ENCODE peak calls at places on chromosomes 11 and 22, in five cellular contexts. K, N, T, E and X are unnamed samples.

GRCh38 chr11:13283636-13284035 is 6.0 kb downstream of the BMAL1 start:
- DNase-seq in K (no peak), N (no peak), T (no peak), E (no peak), X (no peak)

GRCh38 chr11:59614277-59615131 is 1.1 kb downstream of the OSBP start:
- DNase-seq in K (no peak), N (no peak), T (no peak), E (no peak), X (no peak)

GRCh38 chr22:49016909-49017768 is 810.5 kb downstream of the BRD1 start:
- DNase-seq in K (no peak), N (no peak), T (no peak), E (no peak), X (no peak)

GRCh38 chr11:116192509-116193206 is 580.1 kb downstream of the BUD13 start:
- DNase-seq in K (no peak), N (no peak), T (no peak), E (no peak), X (no peak)

GRCh38 chr22:20610757-20611156 is 103.3 kb downstream of the MED15 start:
- DNase-seq in K (no peak), N (no peak), T (no peak), E (no peak), X (no peak)

GRCh38 chr11:118929496-118930151 is 3.9 kb upstream of the BCL9L start:
- DNase-seq in K (no peak), N (peak; percentile 91), T (peak; percentile 90), E (no peak), X (no peak)

GRCh38 chr11:6565988-6566703 is 37.3 kb downstream of the RRP8 start:
- DNase-seq in K (no peak), N (no peak), T (no peak), E (no peak), X (no peak)

GRCh38 chr11:126391970-126392637 is 36.6 kb downstream of the ST3GAL4 start:
- DNase-seq in K (no peak), N (no peak), T (peak; percentile 90), E (no peak), X (no peak)

GRCh38 chr11:115217726-115218311 is 286.4 kb downstream of the CADM1 start:
- DNase-seq in K (no peak), N (no peak), T (no peak), E (no peak), X (no peak)

GRCh38 chr11:469684-470667 is 19.9 kb downstream of the PTDSS2 start:
- DNase-seq in K (peak; percentile 57), N (peak; percentile 63), T (peak; percentile 46), E (no peak), X (peak; percentile 69)

GRCh38 chr11:117949062-117949461 is 19.9 kb upstream of the TMPRSS13 start:
- DNase-seq in K (no peak), N (no peak), T (no peak), E (no peak), X (no peak)

GRCh38 chr11:57069942-57070341 is 81.2 kb downstream of the OR5AK2 start:
- DNase-seq in K (no peak), N (no peak), T (peak; percentile 58), E (no peak), X (no peak)

GRCh38 chr11:2516276-2517015 is 71.6 kb downstream of the KCNQ1 start:
- DNase-seq in K (no peak), N (peak; percentile 5), T (no peak), E (no peak), X (no peak)

GRCh38 chr22:35834080-35834479 is 116.4 kb downstream of the APOL5 start:
- DNase-seq in K (no peak), N (no peak), T (no peak), E (no peak), X (no peak)

GRCh38 chr22:17786435-17787158 is 12.3 kb upstream of the BID start:
- DNase-seq in K (no peak), N (peak; percentile 69), T (peak; percentile 15), E (no peak), X (peak; percentile 27)

GRCh38 chr11:76578655-76579046 is 91.9 kb downstream of the LRRC32 start:
- DNase-seq in K (no peak), N (peak; percentile 48), T (no peak), E (no peak), X (no peak)

GRCh38 chr11:133825666-133826065 is 19.6 kb downstream of the SPATA19 start:
- DNase-seq in K (no peak), N (no peak), T (no peak), E (no peak), X (no peak)

GRCh38 chr22:37749831-37750595 is 53.2 kb downstream of the TRIOBP start:
- DNase-seq in K (no peak), N (no peak), T (peak; percentile 98), E (no peak), X (no peak)

GRCh38 chr22:47175761-47176359 is 413.4 kb downstream of the TBC1D22A start:
- DNase-seq in K (no peak), N (peak; percentile 12), T (no peak), E (no peak), X (no peak)

GRCh38 chr22:44071760-44072159 is 47.7 kb downstream of the PARVB start:
- DNase-seq in K (no peak), N (peak; percentile 33), T (no peak), E (no peak), X (no peak)

GRCh38 chr11:94032066-94032465 is 10.9 kb downstream of the HEPHL1 start:
- DNase-seq in K (no peak), N (no peak), T (no peak), E (no peak), X (no peak)

GRCh38 chr11:31106963-31107576 is 262.5 kb downstream of the DCDC1 start:
- DNase-seq in K (peak; percentile 1), N (peak; percentile 14), T (peak; percentile 68), E (no peak), X (peak; percentile 54)

GRCh38 chr11:78961186-78961782 is 386.6 kb upstream of the NARS2 start:
- DNase-seq in K (no peak), N (no peak), T (peak; percentile 82), E (no peak), X (no peak)

GRCh38 chr11:7969756-7970646 is 4.8 kb upstream of the NLRP10 start:
- DNase-seq in K (no peak), N (no peak), T (no peak), E (no peak), X (no peak)

GRCh38 chr11:15972838-15973237 is 383.5 kb downstream of the SOX6 start:
- DNase-seq in K (no peak), N (no peak), T (no peak), E (no peak), X (no peak)

GRCh38 chr22:30338802-30339201 is 12.1 kb upstream of the TBC1D10A start:
- DNase-seq in K (no peak), N (no peak), T (no peak), E (no peak), X (no peak)

GRCh38 chr11:129314381-129314780 is 61.3 kb upstream of the BARX2 start:
- DNase-seq in K (no peak), N (no peak), T (no peak), E (no peak), X (no peak)

GRCh38 chr11:61111786-61112517 is 9.7 kb downstream of the CD5 start:
- DNase-seq in K (no peak), N (no peak), T (no peak), E (no peak), X (no peak)

GRCh38 chr22:43487311-43488030 is 75.7 kb downstream of the MPPED1 start:
- DNase-seq in K (no peak), N (no peak), T (no peak), E (no peak), X (no peak)